ENCODE peak calls at places on chromosomes 11 and 22, in five cellular contexts. G is mesenchymal stem cell, U is H1, B is H9, J is neuronal stem cell. T is an unnamed sample.

GRCh38 chr11:77211594-77212251 is 83.7 kb downstream of the MYO7A start:
- DNase-seq in U (no peak), G (no peak), B (no peak), J (no peak), T (no peak)

GRCh38 chr11:115677190-115677589 is 173.0 kb upstream of the CADM1 start:
- DNase-seq in B (no peak), G (no peak), J (no peak), U (no peak), T (no peak)

GRCh38 chr11:27281740-27282139 is 81.3 kb downstream of the CCDC34 start:
- DNase-seq in U (no peak), G (no peak), B (no peak), J (no peak), T (no peak)

GRCh38 chr11:19393941-19394340 is 153.2 kb upstream of the E2F8 start:
- DNase-seq in G (peak), U (no peak), B (no peak), J (no peak), T (no peak)

GRCh38 chr11:3132831-3133455 is 32.2 kb downstream of the OSBPL5 start:
- DNase-seq in J (no peak), U (no peak), B (no peak), G (no peak), T (no peak)

GRCh38 chr11:22317656-22318055 is 20.5 kb upstream of the SLC17A6 start:
- DNase-seq in B (no peak), G (no peak), U (no peak), J (no peak), T (no peak)

GRCh38 chr22:46067159-46068111 is 82.9 kb upstream of the PPARA start:
- DNase-seq in G (no peak), B (no peak), U (no peak), J (no peak), T (no peak)

GRCh38 chr11:100851584-100852152 is 164.6 kb downstream of the ARHGAP42 start:
- DNase-seq in U (no peak), B (no peak), J (no peak), G (no peak), T (peak)

GRCh38 chr11:12179521-12179920 is 69.1 kb downstream of the MICAL2 start:
- DNase-seq in B (no peak), J (no peak), U (no peak), G (no peak), T (no peak)

GRCh38 chr11:94117871-94118270 is 10.8 kb upstream of the PANX1 start:
- DNase-seq in U (no peak), B (no peak), G (no peak), J (no peak), T (no peak)

GRCh38 chr11:96299155-96299883 is 43.7 kb downstream of the MAML2 start:
- DNase-seq in U (no peak), B (no peak), J (no peak), G (no peak), T (no peak)

GRCh38 chr22:20184501-20185145 is 33.8 kb upstream of the CCDC188 start:
- DNase-seq in G (no peak), U (no peak), J (no peak), B (no peak), T (no peak)

GRCh38 chr11:69402251-69402892 is 79.1 kb upstream of the LINC01488 start:
- DNase-seq in U (no peak), B (no peak), J (no peak), G (peak), T (no peak)

GRCh38 chr11:2295971-2296912 is 5.5 kb downstream of the C11orf21 start:
- DNase-seq in U (no peak), B (peak), G (no peak), J (no peak), T (no peak)

GRCh38 chr11:67534070-67534679 is 10.9 kb upstream of the CABP2 start:
- DNase-seq in U (no peak), B (no peak), J (peak), G (peak), T (no peak)

GRCh38 chr11:116148056-116148455 is 624.7 kb downstream of the BUD13 start:
- DNase-seq in U (no peak), B (peak), J (no peak), G (no peak), T (no peak)

GRCh38 chr11:84407091-84407490 is 1120.9 kb upstream of the CCDC90B start:
- DNase-seq in B (no peak), G (no peak), U (no peak), J (no peak), T (no peak)
- H2BK12ac ChIP-seq in B (no peak), G (no peak), U (no peak), J (no peak), T (no peak)

GRCh38 chr11:35554491-35555237 is 29.2 kb upstream of the PAMR1 start:
- DNase-seq in J (no peak), G (peak), B (no peak), U (no peak), T (no peak)
- H4K8ac ChIP-seq in J (no peak), G (peak), B (no peak), U (no peak), T (no peak)

GRCh38 chr11:299081-299891 is at the start of gene IFITM5:
- DNase-seq in G (no peak), B (no peak), U (no peak), J (no peak), T (no peak)
- H2BK12ac ChIP-seq in G (no peak), B (no peak), U (peak), J (peak), T (no peak)

GRCh38 chr11:62435741-62436485 is 17.1 kb downstream of the SCGB1A1 start:
- DNase-seq in G (no peak), J (no peak), U (no peak), B (no peak), T (no peak)

GRCh38 chr11:62438641-62439040 is 19.8 kb downstream of the SCGB1A1 start:
- DNase-seq in J (no peak), U (no peak), G (no peak), B (no peak), T (no peak)

GRCh38 chr11:62437616-62438015 is 18.8 kb downstream of the SCGB1A1 start:
- DNase-seq in U (no peak), B (no peak), G (no peak), J (no peak), T (no peak)

GRCh38 chr11:62443390-62444201 is 24.8 kb downstream of the SCGB1A1 start:
- DNase-seq in J (no peak), U (no peak), B (no peak), G (no peak), T (no peak)

GRCh38 chr11:62439785-62440602 is 21.2 kb downstream of the SCGB1A1 start:
- DNase-seq in G (no peak), U (no peak), B (no peak), J (no peak), T (no peak)
- H4K8ac ChIP-seq in G (peak), U (peak), B (no peak), J (no peak), T (no peak)

GRCh38 chr11:123973816-123974215 is 3.8 kb downstream of the OR10S1 start:
- DNase-seq in B (no peak), U (no peak), G (peak), J (no peak), T (peak)
- H2BK12ac ChIP-seq in B (no peak), U (no peak), G (no peak), J (no peak), T (no peak)